ENCODE peak calls at places on chromosomes 6 and 20, in eight cellular contexts. B is HCT116, S is K562, D is H1, Y is GM12878, W is HepG2, J is SK-N-MC, N is endothelial cell of umbilical vein. E is an unnamed sample.

GRCh38 chr6:41546866-41547798 is 951 bp downstream of the FOXP4 start:
- DNase-seq in B (no peak), S (peak; percentile 80), D (no peak), Y (no peak), W (no peak), J (no peak), N (peak; percentile 31), E (peak; percentile 80)

GRCh38 chr20:58634818-58635665 is 16.0 kb upstream of the STX16 start:
- DNase-seq in B (no peak), S (peak; percentile 60), D (no peak), Y (no peak), W (no peak), J (no peak), N (no peak), E (no peak)

GRCh38 chr6:14863896-14864850 is 381.7 kb upstream of the JARID2 start:
- DNase-seq in B (no peak), S (peak; percentile 48), D (no peak), Y (no peak), W (no peak), J (no peak), N (no peak), E (no peak)

GRCh38 chr20:40930561-40930960 is 98.1 kb upstream of the TOP1 start:
- DNase-seq in B (no peak), S (no peak), D (no peak), Y (no peak), W (no peak), J (no peak), N (no peak), E (no peak)

GRCh38 chr6:165308926-165309731 is at the start of gene C6orf118:
- DNase-seq in B (no peak), S (no peak), D (peak; percentile 73), Y (no peak), W (no peak), J (peak; percentile 1), N (peak; percentile 58), E (peak; percentile 84)

GRCh38 chr6:122790740-122791679 is 2.0 kb downstream of the SMPDL3A start:
- DNase-seq in B (no peak), S (no peak), D (no peak), Y (no peak), W (peak; percentile 86), J (no peak), N (no peak), E (no peak)

GRCh38 chr6:169905041-169905807 is 153.8 kb downstream of the ERMARD start:
- DNase-seq in B (no peak), S (no peak), D (no peak), Y (no peak), W (no peak), J (no peak), N (peak; percentile 99), E (no peak)

GRCh38 chr6:44238687-44239350 is 8.1 kb upstream of the HSP90AB1 start:
- DNase-seq in B (no peak), S (no peak), D (no peak), Y (no peak), W (no peak), J (no peak), N (no peak), E (no peak)

GRCh38 chr6:41545703-41546474 is at the start of gene FOXP4:
- DNase-seq in B (peak; percentile 85), S (peak; percentile 89), D (peak; percentile 79), Y (peak; percentile 73), W (peak; percentile 91), J (peak; percentile 76), N (peak; percentile 89), E (peak; percentile 94)

GRCh38 chr6:717135-717534 is 24.2 kb upstream of the EXOC2 start:
- DNase-seq in B (no peak), S (no peak), D (no peak), Y (no peak), W (no peak), J (no peak), N (no peak), E (no peak)

GRCh38 chr6:145119091-145119490 is 616.2 kb downstream of the EPM2A start:
- DNase-seq in B (no peak), S (no peak), D (no peak), Y (no peak), W (no peak), J (no peak), N (no peak), E (no peak)

GRCh38 chr20:58310291-58310782 is 822 bp downstream of the RAB22A start:
- DNase-seq in B (no peak), S (no peak), D (no peak), Y (no peak), W (peak; percentile 57), J (no peak), N (peak; percentile 57), E (no peak)

GRCh38 chr20:13325033-13325432 is 104.0 kb downstream of the ISM1 start:
- DNase-seq in B (peak; percentile 18), S (peak; percentile 11), D (peak; percentile 46), Y (no peak), W (peak; percentile 74), J (no peak), N (peak; percentile 32), E (peak; percentile 38)

GRCh38 chr6:107118976-107119375 is 3.7 kb upstream of the BEND3 start:
- DNase-seq in B (no peak), S (no peak), D (no peak), Y (no peak), W (no peak), J (no peak), N (no peak), E (no peak)

GRCh38 chr6:130933712-130934200 is 106.5 kb downstream of the SMLR1 start:
- DNase-seq in B (no peak), S (no peak), D (no peak), Y (no peak), W (peak; percentile 98), J (no peak), N (no peak), E (no peak)

GRCh38 chr20:48819813-48820648 is 7.8 kb downstream of the PREX1 start:
- DNase-seq in B (no peak), S (no peak), D (no peak), Y (no peak), W (no peak), J (no peak), N (no peak), E (no peak)

GRCh38 chr20:35318502-35319157 is 26.4 kb upstream of the FAM83C start:
- DNase-seq in B (peak; percentile 89), S (no peak), D (no peak), Y (no peak), W (peak; percentile 71), J (no peak), N (peak; percentile 74), E (no peak)

GRCh38 chr6:104887350-104887749 is 27.6 kb upstream of the HACE1 start:
- DNase-seq in B (no peak), S (peak; percentile 22), D (no peak), Y (no peak), W (peak; percentile 52), J (peak; percentile 37), N (peak; percentile 43), E (no peak)

GRCh38 chr20:54872440-54872839 is 397.0 kb downstream of the DOK5 start:
- DNase-seq in B (no peak), S (no peak), D (no peak), Y (no peak), W (no peak), J (no peak), N (no peak), E (no peak)

GRCh38 chr6:137873273-137873762 is 6.3 kb downstream of the TNFAIP3 start:
- DNase-seq in B (no peak), S (no peak), D (no peak), Y (peak; percentile 95), W (peak; percentile 99), J (peak; percentile 47), N (peak; percentile 88), E (no peak)

GRCh38 chr6:137876547-137876946 is 9.5 kb downstream of the TNFAIP3 start:
- DNase-seq in B (no peak), S (no peak), D (no peak), Y (no peak), W (no peak), J (no peak), N (no peak), E (no peak)

GRCh38 chr6:137872071-137872470 is 5.0 kb downstream of the TNFAIP3 start:
- DNase-seq in B (no peak), S (no peak), D (no peak), Y (no peak), W (no peak), J (no peak), N (peak; percentile 88), E (no peak)

GRCh38 chr6:137875606-137876005 is 8.5 kb downstream of the TNFAIP3 start:
- DNase-seq in B (no peak), S (no peak), D (no peak), Y (no peak), W (no peak), J (no peak), N (no peak), E (no peak)

DNA sequence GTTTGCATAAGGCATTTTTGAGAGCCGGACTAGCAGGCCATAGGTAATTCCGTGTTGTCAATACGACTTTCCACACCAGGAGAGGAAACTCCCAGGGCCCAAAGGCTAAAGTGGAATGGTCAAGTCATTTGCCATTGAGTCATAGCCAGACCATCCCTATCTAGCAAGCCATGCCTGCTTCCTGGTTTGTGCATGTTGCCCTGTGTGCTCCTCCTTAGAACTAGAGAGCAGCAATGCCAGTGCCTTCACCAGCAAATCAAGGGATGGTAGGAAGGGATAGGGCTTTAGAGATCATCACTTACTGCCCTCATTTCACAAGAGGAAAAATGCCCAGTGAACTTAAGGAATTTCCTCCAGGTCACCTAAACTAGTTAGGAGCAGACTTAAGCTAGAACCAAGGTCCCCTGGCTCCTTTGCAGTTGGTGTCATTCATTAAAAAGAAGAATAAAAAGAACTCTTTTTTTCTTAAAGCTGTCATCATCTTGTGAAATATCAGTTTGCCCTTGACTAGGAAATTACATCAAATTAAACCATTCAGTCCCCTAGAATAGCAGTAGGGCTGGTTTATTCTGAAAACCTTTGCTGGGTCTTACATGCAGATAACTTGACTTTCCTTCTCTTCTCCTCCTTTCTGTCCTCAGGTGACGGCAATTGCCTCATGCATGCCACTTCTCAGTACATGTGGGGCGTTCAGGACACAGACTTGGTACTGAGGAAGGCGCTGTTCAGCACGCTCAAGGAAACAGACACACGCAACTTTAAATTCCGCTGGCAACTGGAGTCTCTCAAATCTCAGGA is 7.3 kb downstream of the TNFAIP3 start:
- DNase-seq in B (no peak), S (no peak), D (no peak), Y (no peak), W (no peak), J (no peak), N (peak; percentile 49), E (no peak)
- TF ChIP-seq POLR2AphosphoS5 in B (no peak), S (no peak), D (no peak), Y (peak; percentile 73), W (no peak), J (no peak), N (no peak), E (no peak)

GRCh38 chr6:95784869-95785268 is 207.5 kb downstream of the MANEA start:
- DNase-seq in B (no peak), S (no peak), D (no peak), Y (peak; percentile 23), W (no peak), J (no peak), N (no peak), E (no peak)
- H3K9ac ChIP-seq in B (no peak overlapping the region), S (no peak overlapping the region), D (no peak overlapping the region), Y (no peak overlapping the region), W (no peak overlapping the region), J (no peak overlapping the region), N (no peak overlapping the region), E (no peak overlapping the region)

GRCh38 chr20:36856691-36857635 is 19.0 kb upstream of the TLDC2 start:
- DNase-seq in B (no peak), S (no peak), D (no peak), Y (no peak), W (no peak), J (no peak), N (peak; percentile 85), E (no peak)
- TF ChIP-seq POLR2AphosphoS5 in B (no peak), S (no peak), D (no peak), Y (no peak), W (no peak), J (no peak), N (peak; percentile 7), E (no peak)

GRCh38 chr6:69865126-69865525 is 1.2 kb upstream of the COL19A1 start:
- DNase-seq in B (no peak), S (no peak), D (no peak), Y (no peak), W (no peak), J (no peak), N (peak; percentile 4), E (no peak)
- H3K9ac ChIP-seq in B (no peak overlapping the region), S (no peak overlapping the region), D (no peak overlapping the region), Y (peak overlapping the region; percentile 31), W (no peak overlapping the region), J (peak overlapping the region; percentile 78), N (no peak overlapping the region), E (no peak overlapping the region)